ENCODE peak calls at places on chromosome 16, in five cellular contexts. P, E, H, B and X are unnamed samples.

GRCh38 chr16:89581045-89581695 is 5.6 kb downstream of the CPNE7 start:
- DNase-seq in P (no peak), E (no peak), H (peak; percentile 96), B (peak; percentile 98), X (no peak)

GRCh38 chr16:16095646-16096045 is 127.6 kb downstream of the ABCC6 start:
- DNase-seq in P (no peak), E (no peak), H (peak; percentile 12), B (no peak), X (no peak)

GRCh38 chr16:609984-610383 is 20.1 kb downstream of the RAB40C start:
- DNase-seq in P (no peak), E (no peak), H (no peak), B (no peak), X (no peak)

GRCh38 chr16:11183035-11183812 is 72.8 kb downstream of the SOCS1 start:
- DNase-seq in P (peak; percentile 56), E (peak; percentile 56), H (no peak), B (no peak), X (no peak)

GRCh38 chr16:70730944-70731343 is 45.1 kb upstream of the MTSS2 start:
- DNase-seq in P (no peak), E (no peak), H (no peak), B (no peak), X (no peak)

GRCh38 chr16:31428638-31429247 is 583 bp upstream of the COX6A2 start:
- DNase-seq in P (no peak), E (no peak), H (no peak), B (no peak), X (no peak)

GRCh38 chr16:19559242-19559910 is 3.9 kb downstream of the VPS35L start:
- DNase-seq in P (peak; percentile 71), E (peak; percentile 85), H (peak; percentile 80), B (peak; percentile 72), X (no peak)

GRCh38 chr16:29815032-29815721 is 775 bp upstream of the PAGR1 start:
- DNase-seq in P (peak; percentile 55), E (peak; percentile 71), H (no peak), B (no peak), X (no peak)

GRCh38 chr16:21260870-21261791 is 17.0 kb downstream of the CRYM start:
- DNase-seq in P (no peak), E (no peak), H (peak; percentile 63), B (peak; percentile 92), X (no peak)

GRCh38 chr16:22635345-22635744 is 124.7 kb downstream of the NPIPB5 start:
- DNase-seq in P (no peak), E (peak; percentile 96), H (no peak), B (no peak), X (no peak)

GRCh38 chr16:84888450-84888849 is 68.7 kb downstream of the CRISPLD2 start:
- DNase-seq in P (no peak), E (no peak), H (no peak), B (no peak), X (no peak)

GRCh38 chr16:8229011-8229520 is 361.2 kb downstream of the TMEM114 start:
- DNase-seq in P (no peak), E (peak; percentile 1), H (no peak), B (no peak), X (no peak)

GRCh38 chr16:31243734-31244670 is 15.8 kb upstream of the ITGAM start:
- DNase-seq in P (no peak), E (no peak), H (no peak), B (no peak), X (no peak)

GRCh38 chr16:75742424-75743047 is 16.2 kb upstream of the CPHXL start:
- DNase-seq in P (peak; percentile 39), E (peak; percentile 70), H (no peak), B (peak; percentile 29), X (no peak)

GRCh38 chr16:65070831-65071230 is 51.0 kb downstream of the CDH11 start:
- DNase-seq in P (no peak), E (peak; percentile 13), H (peak; percentile 95), B (peak; percentile 97), X (no peak)

GRCh38 chr16:57471852-57472664 is 9.6 kb downstream of the POLR2C start:
- DNase-seq in P (no peak), E (peak; percentile 52), H (no peak), B (no peak), X (no peak)

GRCh38 chr16:25060920-25061319 is 45.8 kb upstream of the ARHGAP17 start:
- DNase-seq in P (no peak), E (no peak), H (peak; percentile 88), B (no peak), X (no peak)

GRCh38 chr16:85523602-85524364 is 89.3 kb upstream of the GSE1 start:
- DNase-seq in P (peak; percentile 46), E (peak; percentile 65), H (peak; percentile 75), B (peak; percentile 64), X (no peak)

GRCh38 chr16:83609178-83609577 is 198.6 kb upstream of the HSBP1 start:
- DNase-seq in P (no peak), E (no peak), H (peak; percentile 23), B (no peak), X (no peak)
- TF ChIP-seq CTCF in P (no peak), E (no peak), H (no peak), B (no peak), X (no peak)

DNA sequence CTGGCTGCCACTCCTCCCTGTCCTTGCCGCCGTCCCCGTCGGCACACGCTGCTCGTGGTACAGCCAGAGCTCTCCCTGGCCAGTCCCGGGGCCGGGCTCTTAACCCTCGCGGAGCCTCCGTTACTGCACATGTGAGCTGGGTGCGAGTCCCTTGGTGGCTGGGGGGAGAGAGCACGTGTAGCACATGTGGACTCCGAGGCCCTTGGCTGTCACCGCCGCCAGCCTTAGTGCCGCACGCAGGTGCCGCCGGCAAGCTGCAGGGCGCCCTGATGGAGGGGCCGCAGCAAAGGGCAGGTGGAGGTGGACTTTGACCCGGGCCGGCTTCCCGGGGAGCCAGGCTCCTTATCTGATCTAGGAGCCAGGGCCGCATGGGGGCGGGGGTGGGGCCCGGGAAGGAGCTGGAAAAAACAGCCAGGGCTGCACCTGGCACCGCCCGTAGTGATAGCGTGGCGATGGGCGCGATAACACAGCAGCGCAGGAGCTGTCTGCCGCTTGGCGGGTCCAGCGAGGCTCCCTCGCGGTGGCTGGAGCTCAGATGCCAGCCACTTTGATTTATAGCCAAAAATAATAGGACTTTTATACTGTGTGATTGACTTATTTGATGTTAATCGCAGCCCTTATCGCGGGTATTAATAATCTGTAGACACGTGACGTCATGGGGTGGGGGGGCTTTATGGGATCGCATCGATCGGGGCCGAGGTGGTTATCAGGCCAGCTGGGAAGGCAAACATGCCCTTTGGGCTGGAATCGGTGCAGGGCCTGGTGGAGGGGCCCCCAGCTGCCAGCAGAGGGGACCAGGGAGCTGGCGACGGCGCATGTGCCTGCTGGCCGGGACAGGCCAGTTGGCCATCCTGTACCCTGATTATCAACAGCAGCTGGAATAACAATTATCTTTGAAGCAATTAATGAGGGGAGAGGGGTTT is 35.1 kb downstream of the ZFPM1 start:
- DNase-seq in P (no peak), E (no peak), H (no peak), B (no peak), X (peak; percentile 76)
- TF ChIP-seq CTCF in P (no peak), E (no peak), H (no peak), B (no peak), X (peak; percentile 51)

GRCh38 chr16:14492614-14493013 is 137.4 kb downstream of the PARN start:
- DNase-seq in P (no peak), E (no peak), H (no peak), B (no peak), X (no peak)
- TF ChIP-seq CTCF in P (no peak), E (no peak), H (no peak), B (no peak), X (no peak)

GRCh38 chr16:66751992-66752322 is 548 bp upstream of the DYNC1LI2 start:
- DNase-seq in P (no peak), E (no peak), H (no peak), B (no peak), X (no peak)
- TF ChIP-seq CTCF in P (no peak), E (no peak), H (no peak), B (no peak), X (no peak)

GRCh38 chr16:87305505-87306391 is 11.4 kb downstream of the C16orf95 start:
- DNase-seq in P (peak; percentile 28), E (peak; percentile 56), H (peak; percentile 50), B (no peak), X (no peak)
- TF ChIP-seq CTCF in P (peak; percentile 18), E (no peak), H (peak; percentile 6), B (peak; percentile 16), X (peak; percentile 23)

GRCh38 chr16:51376080-51376479 is 225.0 kb upstream of the SALL1 start:
- DNase-seq in P (no peak), E (no peak), H (no peak), B (no peak), X (no peak)
- TF ChIP-seq CTCF in P (peak; percentile 23), E (peak; percentile 58), H (peak; percentile 1), B (no peak), X (no peak)

GRCh38 chr16:3377917-3378316 is 22.2 kb downstream of the OR2C1 start:
- DNase-seq in P (no peak), E (no peak), H (no peak), B (no peak), X (no peak)
- TF ChIP-seq CTCF in P (no peak), E (no peak), H (no peak), B (no peak), X (no peak)

GRCh38 chr16:51888534-51888933 is 658.4 kb downstream of the TOX3 start:
- DNase-seq in P (no peak), E (no peak), H (no peak), B (no peak), X (no peak)

GRCh38 chr16:51886456-51886855 is 660.5 kb downstream of the TOX3 start:
- DNase-seq in P (no peak), E (no peak), H (no peak), B (no peak), X (no peak)

GRCh38 chr16:51884773-51885172 is 662.2 kb downstream of the TOX3 start:
- DNase-seq in P (no peak), E (no peak), H (no peak), B (no peak), X (no peak)

DNA sequence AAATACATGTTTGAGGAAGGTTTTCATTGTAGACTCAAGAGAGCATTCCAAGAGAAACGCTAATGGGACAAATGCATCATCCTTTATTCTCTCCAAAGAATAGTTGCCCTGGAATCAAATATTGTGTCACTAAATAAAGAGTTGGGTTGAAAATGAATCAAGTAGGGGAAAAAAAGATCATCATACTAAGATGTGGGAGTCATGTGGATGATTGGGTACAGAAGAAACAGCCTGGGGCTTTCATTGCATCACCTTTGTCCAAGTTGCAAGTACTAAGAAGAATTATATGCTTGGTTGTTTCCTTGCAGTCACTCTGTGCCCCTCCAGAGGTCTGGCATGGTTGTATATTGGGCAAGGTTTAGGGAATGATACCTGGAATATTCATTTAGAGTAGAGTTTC is 658.9 kb downstream of the TOX3 start:
- DNase-seq in P (no peak), E (no peak), H (no peak), B (no peak), X (no peak)
- TF ChIP-seq CTCF in P (no peak), E (no peak), H (no peak), B (no peak), X (no peak)

GRCh38 chr16:71808593-71809449 is at the start of gene AP1G1:
- DNase-seq in P (peak; percentile 99), E (peak; percentile 99), H (peak; percentile 99), B (peak; percentile 99), X (peak; percentile 86)
- TF ChIP-seq CTCF in P (no peak), E (no peak), H (no peak), B (no peak), X (no peak)